ENCODE peak calls at places on chromosome 15, in ten cellular contexts. O, Q, K, H, X, E, M, T, V and N are unnamed samples.

GRCh38 chr15:26023231-26023630 is 160.1 kb upstream of the ATP10A start:
- DNase-seq in O (no peak), Q (no peak), K (no peak), H (no peak), X (no peak), E (no peak), M (no peak), T (no peak), V (no peak), N (no peak)

GRCh38 chr15:55221090-55222011 is 24.6 kb upstream of the RSL24D1 start:
- DNase-seq in O (no peak), Q (peak), K (peak), H (no peak), X (no peak), E (peak), M (no peak), T (no peak), V (no peak), N (no peak)

GRCh38 chr15:76060098-76060989 is 559 bp downstream of the TMEM266 start:
- DNase-seq in O (no peak), Q (peak), K (peak), H (no peak), X (no peak), E (no peak), M (no peak), T (no peak), V (no peak), N (no peak)

GRCh38 chr15:92011611-92012367 is 158.3 kb downstream of the SLCO3A1 start:
- DNase-seq in O (no peak), Q (no peak), K (no peak), H (no peak), X (no peak), E (no peak), M (no peak), T (no peak), V (no peak), N (no peak)

GRCh38 chr15:69548367-69548766 is 95.7 kb downstream of the RPLP1 start:
- DNase-seq in O (no peak), Q (no peak), K (no peak), H (no peak), X (no peak), E (no peak), M (no peak), T (no peak), V (no peak), N (no peak)

GRCh38 chr15:42045211-42045615 is 24.4 kb upstream of the PLA2G4E start:
- DNase-seq in O (no peak), Q (no peak), K (no peak), H (peak), X (no peak), E (no peak), M (no peak), T (no peak), V (no peak), N (no peak)

GRCh38 chr15:40941528-40942336 is 11.5 kb upstream of the CHAC1 start:
- DNase-seq in O (peak), Q (peak), K (peak), H (peak), X (peak), E (peak), M (peak), T (no peak), V (peak), N (peak)

GRCh38 chr15:25245801-25246622 is 192.8 kb downstream of the UBE3A start:
- DNase-seq in O (no peak), Q (no peak), K (no peak), H (no peak), X (peak), E (no peak), M (no peak), T (no peak), V (peak), N (peak)

GRCh38 chr15:97688177-97688576 is 272.3 kb upstream of the ARRDC4 start:
- DNase-seq in O (no peak), Q (no peak), K (no peak), H (no peak), X (no peak), E (no peak), M (no peak), T (no peak), V (no peak), N (no peak)

GRCh38 chr15:49115062-49115461 is 40.3 kb downstream of the COPS2 start:
- DNase-seq in O (no peak), Q (no peak), K (no peak), H (no peak), X (no peak), E (no peak), M (no peak), T (no peak), V (no peak), N (no peak)

GRCh38 chr15:38651328-38652038 is 86.9 kb upstream of the RASGRP1 start:
- DNase-seq in O (no peak), Q (no peak), K (no peak), H (peak), X (no peak), E (no peak), M (no peak), T (no peak), V (no peak), N (no peak)

GRCh38 chr15:73784299-73784698 is 31.1 kb upstream of the INSYN1 start:
- DNase-seq in O (no peak), Q (no peak), K (no peak), H (no peak), X (no peak), E (no peak), M (no peak), T (no peak), V (no peak), N (no peak)

GRCh38 chr15:101091080-101092017 is 160.5 kb downstream of the CHSY1 start:
- DNase-seq in O (no peak), Q (no peak), K (peak), H (no peak), X (no peak), E (peak), M (no peak), T (no peak), V (no peak), N (no peak)

GRCh38 chr15:58081446-58081845 is 15.9 kb upstream of the ALDH1A2 start:
- DNase-seq in O (no peak), Q (no peak), K (no peak), H (no peak), X (no peak), E (no peak), M (no peak), T (no peak), V (no peak), N (no peak)

GRCh38 chr15:42549052-42549491 is 434 bp downstream of the HAUS2 start:
- DNase-seq in O (no peak), Q (peak), K (no peak), H (peak), X (no peak), E (peak), M (peak), T (no peak), V (peak), N (no peak)

GRCh38 chr15:45091581-45091980 is 22.4 kb downstream of the DUOX2 start:
- DNase-seq in O (no peak), Q (no peak), K (no peak), H (no peak), X (no peak), E (no peak), M (no peak), T (no peak), V (no peak), N (no peak)

GRCh38 chr15:56965614-56966013 is 47.2 kb downstream of the TCF12 start:
- DNase-seq in O (no peak), Q (no peak), K (no peak), H (no peak), X (no peak), E (no peak), M (no peak), T (no peak), V (no peak), N (no peak)

GRCh38 chr15:70264014-70264492 is 166.3 kb upstream of the TLE3 start:
- DNase-seq in O (no peak), Q (peak), K (peak), H (no peak), X (no peak), E (no peak), M (no peak), T (no peak), V (no peak), N (no peak)

GRCh38 chr15:100812802-100813201 is 66.8 kb upstream of the ALDH1A3 start:
- DNase-seq in O (no peak), Q (peak), K (no peak), H (no peak), X (no peak), E (no peak), M (no peak), T (no peak), V (no peak), N (no peak)

GRCh38 chr15:25783607-25784131 is 79.5 kb downstream of the ATP10A start:
- DNase-seq in O (peak), Q (peak), K (no peak), H (peak), X (no peak), E (peak), M (no peak), T (no peak), V (no peak), N (no peak)

GRCh38 chr15:48565560-48566482 is 79.7 kb downstream of the FBN1 start:
- DNase-seq in O (no peak), Q (no peak), K (peak), H (no peak), X (no peak), E (peak), M (no peak), T (no peak), V (no peak), N (no peak)

GRCh38 chr15:92797168-92798052 is 102.7 kb upstream of the CHD2 start:
- DNase-seq in O (no peak), Q (peak), K (peak), H (peak), X (no peak), E (peak), M (peak), T (no peak), V (peak), N (no peak)

GRCh38 chr15:80036067-80036466 is 23.4 kb upstream of the ZFAND6 start:
- DNase-seq in O (no peak), Q (no peak), K (no peak), H (no peak), X (no peak), E (no peak), M (no peak), T (no peak), V (no peak), N (no peak)

GRCh38 chr15:50828610-50829206 is 63.2 kb upstream of the SPPL2A start:
- DNase-seq in O (no peak), Q (peak), K (no peak), H (peak), X (no peak), E (peak), M (peak), T (no peak), V (no peak), N (peak)

DNA sequence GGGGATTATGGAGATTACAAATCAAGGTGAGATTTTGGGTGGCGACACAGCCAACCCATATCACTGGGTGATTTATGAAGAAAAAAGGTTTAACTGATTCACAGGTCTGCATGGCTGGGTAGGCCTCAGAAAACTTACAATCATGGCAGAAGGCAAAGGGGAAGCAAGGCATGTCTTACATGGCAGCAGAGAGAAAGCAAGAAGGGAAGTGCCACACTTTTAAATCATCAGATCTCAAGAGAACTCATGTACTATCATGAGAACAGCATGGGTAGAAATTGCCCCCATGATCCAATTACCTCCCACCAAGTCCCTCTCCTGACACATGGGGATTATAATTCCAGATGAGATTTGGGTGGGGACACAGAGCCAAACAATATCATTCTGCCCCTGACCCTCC is 59.7 kb downstream of the DPH6 start:
- DNase-seq in O (no peak), Q (no peak), K (no peak), H (no peak), X (no peak), E (no peak), M (no peak), T (no peak), V (no peak), N (no peak)
- H3K4me3 ChIP-seq in O (no peak), Q (no peak), K (no peak), H (no peak), X (no peak), E (no peak), M (no peak), T (no peak), V (no peak), N (no peak)

DNA sequence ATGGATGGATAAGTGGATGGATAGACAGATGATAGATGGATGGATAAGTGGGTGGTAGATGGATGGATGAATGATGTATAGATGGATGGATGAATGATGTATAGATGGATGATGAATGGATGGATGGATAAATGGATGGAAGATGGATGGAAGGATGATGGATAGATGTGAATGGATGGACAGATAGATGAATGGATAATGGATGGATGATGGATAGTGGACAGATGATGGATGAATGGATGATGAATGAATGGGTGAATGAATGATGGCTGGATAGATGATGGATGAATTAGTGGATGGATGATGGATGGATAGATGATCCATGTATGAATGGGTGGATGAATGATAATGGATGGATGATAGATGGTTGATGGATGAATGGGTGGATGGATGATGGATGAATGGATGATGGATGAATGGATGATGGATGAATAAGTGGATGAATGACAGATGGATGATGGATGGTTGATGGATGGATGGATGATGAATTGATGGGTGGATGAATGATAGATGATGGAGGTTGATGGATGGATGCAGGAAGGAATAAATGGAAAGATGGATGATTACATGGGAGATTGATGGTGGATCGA is 69.3 kb downstream of the ITGA11 start:
- DNase-seq in O (no peak), Q (no peak), K (no peak), H (no peak), X (no peak), E (no peak), M (no peak), T (no peak), V (no peak), N (no peak)
- TF ChIP-seq CTCF in O (no peak), Q (no peak), K (no peak), H (no peak), X (no peak), E (no peak), M (no peak), T (no peak), V (no peak), N (no peak)

GRCh38 chr15:66224946-66225345 is 28.6 kb downstream of the MEGF11 start:
- DNase-seq in O (no peak), Q (no peak), K (no peak), H (no peak), X (no peak), E (no peak), M (no peak), T (no peak), V (no peak), N (peak)
- TF ChIP-seq POLR2A in O (no peak), Q (no peak), K (no peak), H (no peak), X (no peak), E (no peak), M (no peak), T (no peak), V (no peak), N (no peak)

DNA sequence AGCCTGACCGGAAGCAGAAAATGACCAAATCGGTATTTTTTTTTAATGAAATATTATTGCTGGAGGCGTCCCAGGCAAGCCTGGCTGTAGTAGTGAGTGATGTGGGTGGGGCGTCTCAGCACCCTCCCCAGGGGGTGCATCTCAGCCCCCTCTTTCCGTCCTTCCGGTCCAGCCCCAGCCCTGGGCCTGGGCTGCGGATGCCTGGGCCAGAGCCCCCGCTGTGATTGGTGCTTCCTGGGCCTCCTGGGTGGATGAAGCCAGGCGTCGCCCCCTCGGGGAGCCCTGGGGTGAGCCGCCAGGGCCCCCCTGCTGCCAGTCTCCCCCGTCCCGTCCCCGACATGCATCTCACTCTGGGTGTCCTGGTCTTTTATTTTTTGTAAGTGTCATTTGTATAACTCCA is 59.0 kb upstream of the GOLGA8A start:
- DNase-seq in O (no peak), Q (no peak), K (no peak), H (no peak), X (no peak), E (no peak), M (no peak), T (no peak), V (no peak), N (no peak)
- H3K4me3 ChIP-seq in O (peak), Q (no peak), K (no peak), H (no peak), X (peak), E (no peak), M (no peak), T (no peak), V (no peak), N (no peak)

GRCh38 chr15:63826513-63826912 is 7.2 kb downstream of the HERC1 start:
- DNase-seq in O (no peak), Q (peak), K (peak), H (peak), X (no peak), E (peak), M (no peak), T (no peak), V (no peak), N (no peak)
- TF ChIP-seq CTCF in O (no peak), Q (no peak), K (peak), H (peak), X (no peak), E (peak), M (no peak), T (no peak), V (no peak), N (no peak)